ENCODE peak calls at places on chromosomes 7 and 10, in seven cellular contexts. O, Y, U, H, W, B and X are unnamed samples.

GRCh38 chr7:33712020-33712414 is 193.3 kb upstream of the BMPER start:
- DNase-seq in O (no peak), Y (no peak), U (no peak), H (no peak), W (no peak), B (no peak), X (no peak)

GRCh38 chr10:128036746-128037542 is 89.3 kb downstream of the MKI67 start:
- DNase-seq in O (no peak), Y (peak; percentile 28), U (peak; percentile 61), H (peak; percentile 10), W (no peak), B (peak; percentile 51), X (peak; percentile 5)

GRCh38 chr7:1355568-1356340 is 103.5 kb downstream of the MICALL2 start:
- DNase-seq in O (no peak), Y (no peak), U (no peak), H (no peak), W (no peak), B (no peak), X (no peak)

GRCh38 chr7:36742911-36743775 is 18.8 kb upstream of the AOAH start:
- DNase-seq in O (no peak), Y (no peak), U (no peak), H (no peak), W (no peak), B (no peak), X (no peak)

GRCh38 chr7:36390199-36391090 is 783 bp downstream of the ANLN start:
- DNase-seq in O (peak; percentile 64), Y (peak; percentile 93), U (peak; percentile 96), H (peak; percentile 56), W (peak; percentile 93), B (peak; percentile 92), X (peak; percentile 91)

GRCh38 chr10:124737221-124737620 is 7.0 kb downstream of the FAM53B start:
- DNase-seq in O (no peak), Y (peak; percentile 15), U (no peak), H (no peak), W (no peak), B (peak; percentile 1), X (no peak)

GRCh38 chr7:78099715-78100477 is 301.3 kb downstream of the PHTF2 start:
- DNase-seq in O (no peak), Y (no peak), U (peak; percentile 72), H (no peak), W (no peak), B (peak; percentile 10), X (no peak)

GRCh38 chr10:61753453-61753852 is 90.7 kb downstream of the CABCOCO1 start:
- DNase-seq in O (no peak), Y (no peak), U (no peak), H (no peak), W (no peak), B (no peak), X (no peak)

GRCh38 chr7:16428672-16429071 is 7.3 kb upstream of the CRPPA start:
- DNase-seq in O (no peak), Y (no peak), U (peak; percentile 72), H (no peak), W (no peak), B (peak; percentile 82), X (no peak)

GRCh38 chr7:150514748-150515222 is at the start of gene GIMAP7:
- DNase-seq in O (peak; percentile 71), Y (peak; percentile 9), U (no peak), H (no peak), W (no peak), B (no peak), X (no peak)

GRCh38 chr7:45689011-45689796 is 115.0 kb downstream of the ADCY1 start:
- DNase-seq in O (no peak), Y (no peak), U (peak; percentile 72), H (no peak), W (no peak), B (peak; percentile 53), X (no peak)

GRCh38 chr10:101563007-101563406 is 25.1 kb downstream of the POLL start:
- DNase-seq in O (no peak), Y (no peak), U (no peak), H (no peak), W (no peak), B (no peak), X (no peak)

GRCh38 chr7:46468753-46469356 is 547.8 kb upstream of the IGFBP3 start:
- DNase-seq in O (no peak), Y (peak; percentile 16), U (peak; percentile 40), H (peak; percentile 51), W (peak; percentile 34), B (no peak), X (no peak)

GRCh38 chr7:47380325-47381131 is 201.4 kb downstream of the TNS3 start:
- DNase-seq in O (no peak), Y (peak; percentile 58), U (no peak), H (no peak), W (peak; percentile 56), B (peak; percentile 33), X (peak; percentile 79)

GRCh38 chr10:66187096-66187733 is 738.6 kb upstream of the LRRTM3 start:
- DNase-seq in O (no peak), Y (no peak), U (no peak), H (no peak), W (no peak), B (peak; percentile 26), X (no peak)

GRCh38 chr10:42973870-42974692 is 102.8 kb upstream of the RET start:
- DNase-seq in O (no peak), Y (no peak), U (no peak), H (no peak), W (no peak), B (no peak), X (no peak)

GRCh38 chr10:23413629-23414089 is 25.2 kb upstream of the OTUD1 start:
- DNase-seq in O (peak; percentile 37), Y (no peak), U (no peak), H (no peak), W (no peak), B (no peak), X (no peak)

GRCh38 chr7:111089822-111090426 is 1.0 kb upstream of the LRRN3 start:
- DNase-seq in O (peak; percentile 83), Y (peak; percentile 41), U (peak; percentile 65), H (peak; percentile 34), W (peak; percentile 78), B (peak; percentile 65), X (no peak)

GRCh38 chr10:61065010-61065409 is 121.0 kb upstream of the RHOBTB1 start:
- DNase-seq in O (no peak), Y (no peak), U (no peak), H (no peak), W (no peak), B (no peak), X (no peak)

GRCh38 chr7:26343837-26344236 is 52.2 kb downstream of the SNX10 start:
- DNase-seq in O (no peak), Y (no peak), U (no peak), H (no peak), W (no peak), B (no peak), X (no peak)

DNA sequence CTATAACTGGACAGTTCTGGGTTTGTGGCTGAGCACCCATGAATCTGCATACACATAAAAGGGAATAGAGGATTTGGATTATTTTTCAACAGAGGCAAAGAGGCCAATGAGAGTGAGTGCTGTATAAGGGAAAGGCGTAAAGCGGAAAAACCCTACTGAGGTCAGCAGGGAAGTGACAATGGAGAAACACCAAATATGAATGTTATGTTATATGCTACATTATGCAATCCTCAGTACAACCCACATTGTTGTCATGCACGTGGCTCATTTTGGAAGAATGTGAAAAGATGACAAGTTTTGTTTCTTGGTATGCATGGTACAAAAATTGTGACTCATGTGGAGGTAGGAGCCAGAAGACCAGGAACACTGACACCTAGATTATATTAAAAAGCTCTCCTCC is 113.6 kb upstream of the AMPH start:
- DNase-seq in O (no peak), Y (no peak), U (peak; percentile 84), H (no peak), W (no peak), B (peak; percentile 74), X (no peak)
- H3K9me2 ChIP-seq in O (no peaks in the 10 kb centered on the region), Y (no peaks in the 10 kb centered on the region), U (peaks cover 7% of the 10 kb centered on the region), H (no peaks in the 10 kb centered on the region), W (no peaks in the 10 kb centered on the region), B (no peaks in the 10 kb centered on the region), X (no peaks in the 10 kb centered on the region)

DNA sequence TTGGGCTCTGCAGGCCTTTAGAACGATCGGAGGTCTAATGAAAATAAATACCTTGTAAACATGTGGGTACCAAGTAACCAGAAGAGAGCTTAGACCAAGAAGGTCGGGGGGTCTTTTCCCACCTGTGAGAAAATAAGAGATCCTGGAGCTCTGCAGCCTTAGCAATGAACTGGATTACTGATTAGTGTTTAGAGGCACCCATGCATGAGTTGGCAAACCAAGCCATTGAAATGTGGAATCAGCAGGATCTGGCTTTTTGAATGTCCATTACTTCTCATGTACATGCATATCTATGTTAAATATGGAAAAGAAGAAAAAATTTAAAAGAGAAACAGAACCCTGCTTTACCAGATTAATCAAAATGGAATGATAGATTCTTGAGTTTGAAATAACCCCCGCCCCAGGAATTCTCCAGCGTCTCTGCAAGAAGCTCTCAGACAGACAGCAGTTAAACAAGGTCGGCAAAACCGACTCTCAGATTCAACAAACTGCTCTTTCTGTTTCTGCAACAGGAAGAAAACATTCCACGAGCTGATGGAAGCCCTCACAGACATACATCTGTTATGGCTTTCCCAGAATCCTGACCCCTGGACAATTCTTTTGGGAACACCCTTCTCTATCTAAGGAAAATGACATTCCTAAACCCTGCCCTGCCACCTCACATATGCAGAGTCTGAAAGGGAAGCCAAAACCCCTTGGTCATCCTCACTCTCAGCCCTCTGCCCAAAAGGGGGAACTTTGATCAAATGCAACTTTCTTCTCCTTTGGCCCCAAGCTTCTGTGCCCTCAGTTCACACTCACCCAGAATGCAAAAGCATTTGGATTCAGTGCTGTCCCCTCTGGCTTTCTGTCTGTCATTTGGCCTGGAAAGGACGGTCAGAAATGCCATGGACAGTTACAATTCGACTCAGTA is 78.7 kb upstream of the EN2 start:
- DNase-seq in O (no peak), Y (no peak), U (no peak), H (no peak), W (peak; percentile 43), B (no peak), X (no peak)
- TF ChIP-seq EZH2 in O (peak; percentile 18), Y (peak; percentile 67), U (peak; percentile 85), H (no peak), W (peak; percentile 36), B (peak; percentile 6), X (peak; percentile 17)

GRCh38 chr10:6175329-6176055 is 27.2 kb upstream of the PFKFB3 start:
- DNase-seq in O (no peak), Y (no peak), U (no peak), H (no peak), W (no peak), B (no peak), X (no peak)
- H3K4me1 ChIP-seq in O (no peaks in the 10 kb centered on the region), Y (peaks cover 3% of the 10 kb centered on the region), U (peaks cover 20% of the 10 kb centered on the region), H (no peaks in the 10 kb centered on the region), W (no peaks in the 10 kb centered on the region), B (no peaks in the 10 kb centered on the region), X (no peaks in the 10 kb centered on the region)

GRCh38 chr10:116743266-116744064 is 1.1 kb upstream of the HSPA12A start:
- DNase-seq in O (no peak), Y (no peak), U (no peak), H (no peak), W (no peak), B (no peak), X (no peak)

GRCh38 chr10:116742367-116743265 is at the start of gene HSPA12A:
- DNase-seq in O (peak; percentile 79), Y (peak; percentile 92), U (peak; percentile 96), H (peak; percentile 50), W (peak; percentile 73), B (peak; percentile 73), X (peak; percentile 85)

GRCh38 chr10:116744849-116745248 is 2.5 kb upstream of the HSPA12A start:
- DNase-seq in O (no peak), Y (no peak), U (no peak), H (no peak), W (no peak), B (no peak), X (no peak)

GRCh38 chr10:116741391-116742351 is 695 bp downstream of the HSPA12A start:
- DNase-seq in O (no peak), Y (peak; percentile 46), U (peak; percentile 68), H (no peak), W (peak; percentile 38), B (no peak), X (no peak)

GRCh38 chr10:116744163-116744788 is 1.9 kb upstream of the HSPA12A start:
- DNase-seq in O (no peak), Y (no peak), U (no peak), H (no peak), W (no peak), B (no peak), X (no peak)
- H3K9me2 ChIP-seq in O (no peaks in the 10 kb centered on the region), Y (no peaks in the 10 kb centered on the region), U (no peaks in the 10 kb centered on the region), H (no peaks in the 10 kb centered on the region), W (no peaks in the 10 kb centered on the region), B (no peaks in the 10 kb centered on the region), X (no peaks in the 10 kb centered on the region)